ENCODE peak calls at places on chromosome 15, in five cellular contexts. R is fibroblast of lung, P is heart left ventricle, J is cardiac muscle cell, G is IMR-90. S is an unnamed sample.

GRCh38 chr15:80991446-80991845 is 1.8 kb upstream of the MESD start:
- DNase-seq in G (peak), R (peak), P (peak), J (peak), S (peak)

GRCh38 chr15:83890584-83890983 is 236.7 kb downstream of the ADAMTSL3 start:
- DNase-seq in P (peak), J (peak), R (no peak), G (no peak), S (no peak)

GRCh38 chr15:41772720-41773331 is 1.5 kb upstream of the MAPKBP1 start:
- DNase-seq in P (peak), G (peak), R (peak), J (peak), S (no peak)

GRCh38 chr15:39199076-39199475 is 381.8 kb upstream of the THBS1 start:
- DNase-seq in P (peak), G (peak), J (no peak), R (peak), S (no peak)

GRCh38 chr15:99341786-99342185 is 90.5 kb downstream of the LRRC28 start:
- DNase-seq in J (no peak), G (peak), R (no peak), P (no peak), S (no peak)

GRCh38 chr15:53576841-53577240 is 182.6 kb downstream of the WDR72 start:
- DNase-seq in R (no peak), P (no peak), G (no peak), J (no peak), S (no peak)

GRCh38 chr15:63752075-63752684 is 81.6 kb downstream of the HERC1 start:
- DNase-seq in G (peak), J (peak), P (peak), R (peak), S (no peak)

GRCh38 chr15:66724732-66725467 is 22.9 kb downstream of the SMAD6 start:
- DNase-seq in P (no peak), J (no peak), G (no peak), R (no peak), S (no peak)

GRCh38 chr15:73991260-73991659 is 835 bp downstream of the STOML1 start:
- DNase-seq in J (peak), R (peak), G (no peak), P (peak), S (peak)

GRCh38 chr15:52336530-52336929 is 40.9 kb upstream of the MYO5C start:
- DNase-seq in P (no peak), G (no peak), J (no peak), R (no peak), S (no peak)

GRCh38 chr15:74773731-74774252 is 8.1 kb upstream of the CSK start:
- DNase-seq in R (no peak), P (no peak), J (peak), G (no peak), S (no peak)

GRCh38 chr15:82850731-82851130 is 41.3 kb downstream of the WHAMM start:
- DNase-seq in J (no peak), G (no peak), P (no peak), R (no peak), S (no peak)
- H3K27ac ChIP-seq in J (no peak), G (no peak), P (no peak), R (no peak), S (no peak)

GRCh38 chr15:65286069-65286703 is 497 bp downstream of the PARP16 start:
- DNase-seq in P (peak), J (peak), R (peak), G (no peak), S (peak)
- TF ChIP-seq CTCF in P (no peak), J (no peak), R (no peak), G (no peak), S (no peak)

GRCh38 chr15:40439461-40440299 is 1.1 kb upstream of the BAHD1 start:
- DNase-seq in R (no peak), J (peak), G (peak), P (no peak), S (peak)
- H3K27ac ChIP-seq in R (no peak), J (peak), G (no peak), P (peak), S (no peak)

GRCh38 chr15:77311618-77312398 is 108.1 kb downstream of the PEAK1 start:
- DNase-seq in J (no peak), P (no peak), R (no peak), G (no peak), S (no peak)
- TF ChIP-seq CTCF in J (no peak), P (no peak), R (no peak), G (no peak), S (no peak)

GRCh38 chr15:37117030-37117429 is 16.7 kb upstream of the MEIS2 start:
- DNase-seq in J (no peak), G (no peak), P (no peak), R (no peak), S (no peak)
- H3K27ac ChIP-seq in J (no peak), G (peak), P (no peak), R (no peak), S (no peak)

GRCh38 chr15:96462768-96463167 is 132.3 kb downstream of the NR2F2 start:
- DNase-seq in J (peak), R (peak), P (no peak), G (peak), S (no peak)
- TF ChIP-seq CTCF in J (peak), R (peak), P (no peak), G (peak), S (no peak)

DNA sequence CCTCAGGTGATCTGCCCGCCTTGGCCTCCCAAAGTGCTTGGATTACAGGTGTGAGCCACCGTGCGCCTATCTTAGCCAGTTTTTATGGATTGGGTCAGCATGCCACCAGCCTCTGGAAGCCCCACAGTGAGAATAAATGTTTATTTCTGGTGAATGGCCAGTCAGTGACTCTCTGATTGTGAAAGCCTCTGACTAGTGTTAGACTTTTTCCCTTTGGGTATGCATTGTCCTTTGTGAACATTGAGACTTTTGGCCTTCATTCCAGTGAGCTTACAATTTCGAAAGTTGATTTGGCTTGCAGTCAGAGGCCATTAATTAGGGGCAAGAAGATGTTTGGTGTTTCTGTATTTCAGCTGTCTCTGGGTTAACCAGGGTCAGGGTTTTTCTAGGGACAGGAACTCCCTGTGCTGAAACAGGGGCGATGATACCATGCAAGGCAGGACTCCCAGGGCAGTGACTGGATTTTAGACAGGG is 274.5 kb upstream of the C2CD4B start:
- DNase-seq in J (peak), R (peak), P (no peak), G (peak), S (no peak)
- H3K27ac ChIP-seq in J (no peak), R (peak), P (no peak), G (peak), S (peak)